ENCODE peak calls at places on chromosomes 11 and 22, in five cellular contexts. F, K, B, Z and V are unnamed samples.

GRCh38 chr11:32334822-32335221 is 100.5 kb downstream of the WT1 start:
- DNase-seq in F (no peak), K (no peak), B (no peak), Z (no peak), V (no peak)

GRCh38 chr11:32081129-32081641 is 9.7 kb upstream of the RCN1 start:
- DNase-seq in F (no peak), K (peak; percentile 71), B (no peak), Z (no peak), V (no peak)

GRCh38 chr11:34899633-34900016 is 16.6 kb downstream of the APIP start:
- DNase-seq in F (no peak), K (no peak), B (no peak), Z (no peak), V (no peak)

GRCh38 chr11:14418801-14419417 is 59.9 kb upstream of the RRAS2 start:
- DNase-seq in F (no peak), K (no peak), B (no peak), Z (no peak), V (no peak)

GRCh38 chr11:91872216-91872615 is 352.4 kb upstream of the FAT3 start:
- DNase-seq in F (no peak), K (no peak), B (no peak), Z (no peak), V (no peak)

GRCh38 chr22:49536571-49537131 is 291.0 kb downstream of the BRD1 start:
- DNase-seq in F (no peak), K (no peak), B (no peak), Z (no peak), V (no peak)

GRCh38 chr22:30718491-30718890 is 23.8 kb downstream of the OSBP2 start:
- DNase-seq in F (no peak), K (no peak), B (no peak), Z (no peak), V (no peak)

GRCh38 chr22:42959472-42960145 is 55.3 kb downstream of the PACSIN2 start:
- DNase-seq in F (peak; percentile 78), K (peak; percentile 83), B (no peak), Z (no peak), V (no peak)

GRCh38 chr11:47980907-47981621 is 705 bp downstream of the PTPRJ start:
- DNase-seq in F (peak; percentile 65), K (peak; percentile 32), B (peak; percentile 18), Z (peak; percentile 82), V (peak; percentile 56)

GRCh38 chr11:109405671-109406070 is 16.3 kb upstream of the C11orf87 start:
- DNase-seq in F (no peak), K (peak; percentile 19), B (no peak), Z (no peak), V (no peak)

GRCh38 chr22:17237031-17237668 is 17.9 kb upstream of the ADA2 start:
- DNase-seq in F (no peak), K (no peak), B (no peak), Z (no peak), V (peak; percentile 79)

GRCh38 chr22:43044402-43044801 is 29.5 kb upstream of the PACSIN2 start:
- DNase-seq in F (no peak), K (no peak), B (no peak), Z (no peak), V (no peak)

GRCh38 chr11:95066721-95067041 is at the start of gene SRSF8:
- DNase-seq in F (no peak), K (no peak), B (no peak), Z (no peak), V (no peak)

GRCh38 chr11:111792314-111792713 is 26.1 kb upstream of the PPP2R1B start:
- DNase-seq in F (no peak), K (no peak), B (no peak), Z (no peak), V (no peak)

GRCh38 chr11:41309111-41309522 is 150.3 kb downstream of the LRRC4C start:
- DNase-seq in F (no peak), K (no peak), B (no peak), Z (no peak), V (peak; percentile 84)

GRCh38 chr11:61293869-61294716 is 1.0 kb downstream of the VWCE start:
- DNase-seq in F (peak; percentile 37), K (peak; percentile 11), B (no peak), Z (peak; percentile 70), V (peak; percentile 64)

GRCh38 chr11:9459573-9460321 is 1.1 kb upstream of the ZNF143 start:
- DNase-seq in F (no peak), K (peak; percentile 27), B (peak; percentile 10), Z (peak; percentile 58), V (peak; percentile 47)

GRCh38 chr11:128888034-128888985 is 2.8 kb upstream of the KCNJ5 start:
- DNase-seq in F (no peak), K (peak; percentile 54), B (no peak), Z (no peak), V (no peak)

GRCh38 chr11:47460571-47461235 is 11.8 kb upstream of the RAPSN start:
- DNase-seq in F (no peak), K (no peak), B (no peak), Z (no peak), V (no peak)

GRCh38 chr22:46413725-46414379 is 78.3 kb downstream of the TRMU start:
- DNase-seq in F (no peak), K (no peak), B (no peak), Z (no peak), V (no peak)

GRCh38 chr22:42871146-42872050 is 14.3 kb upstream of the ARFGAP3 start:
- DNase-seq in F (no peak), K (no peak), B (no peak), Z (no peak), V (no peak)

GRCh38 chr11:75588067-75588481 is 26.0 kb downstream of the SERPINH1 start:
- DNase-seq in F (no peak), K (no peak), B (no peak), Z (no peak), V (no peak)

GRCh38 chr11:65787649-65788622 is 1.1 kb downstream of the OVOL1 start:
- DNase-seq in F (peak; percentile 42), K (no peak), B (no peak), Z (no peak), V (no peak)

GRCh38 chr22:32423664-32424063 is 11.6 kb upstream of the RTCB start:
- DNase-seq in F (no peak), K (no peak), B (no peak), Z (no peak), V (no peak)

GRCh38 chr22:48651036-48651890 is 1176.4 kb downstream of the BRD1 start:
- DNase-seq in F (no peak), K (no peak), B (no peak), Z (no peak), V (no peak)

GRCh38 chr11:86230196-86230813 is 14.2 kb upstream of the EED start:
- DNase-seq in F (no peak), K (peak; percentile 75), B (no peak), Z (no peak), V (no peak)

GRCh38 chr11:116844722-116845121 is 7.3 kb upstream of the APOA1 start:
- DNase-seq in F (no peak), K (no peak), B (no peak), Z (no peak), V (no peak)

GRCh38 chr11:3022300-3022967 is 30.3 kb upstream of the NAP1L4 start:
- DNase-seq in F (no peak), K (peak; percentile 81), B (no peak), Z (no peak), V (peak; percentile 35)

GRCh38 chr22:50438305-50439275 is 36.2 kb downstream of the SBF1 start:
- DNase-seq in F (no peak), K (no peak), B (no peak), Z (no peak), V (peak; percentile 9)

GRCh38 chr11:12089473-12089872 is 20.9 kb upstream of the MICAL2 start:
- DNase-seq in F (no peak), K (peak; percentile 57), B (no peak), Z (no peak), V (no peak)

GRCh38 chr11:12266943-12267342 is 110.4 kb upstream of the PARVA start:
- DNase-seq in F (no peak), K (no peak), B (no peak), Z (no peak), V (no peak)

GRCh38 chr11:134410766-134411165 is 1.3 kb downstream of the B3GAT1 start:
- DNase-seq in F (no peak), K (no peak), B (no peak), Z (no peak), V (no peak)
- H3K4me3 ChIP-seq in F (peak overlapping the region; percentile 53), K (no peak overlapping the region), B (no peak overlapping the region), Z (no peak overlapping the region), V (no peak overlapping the region)

DNA sequence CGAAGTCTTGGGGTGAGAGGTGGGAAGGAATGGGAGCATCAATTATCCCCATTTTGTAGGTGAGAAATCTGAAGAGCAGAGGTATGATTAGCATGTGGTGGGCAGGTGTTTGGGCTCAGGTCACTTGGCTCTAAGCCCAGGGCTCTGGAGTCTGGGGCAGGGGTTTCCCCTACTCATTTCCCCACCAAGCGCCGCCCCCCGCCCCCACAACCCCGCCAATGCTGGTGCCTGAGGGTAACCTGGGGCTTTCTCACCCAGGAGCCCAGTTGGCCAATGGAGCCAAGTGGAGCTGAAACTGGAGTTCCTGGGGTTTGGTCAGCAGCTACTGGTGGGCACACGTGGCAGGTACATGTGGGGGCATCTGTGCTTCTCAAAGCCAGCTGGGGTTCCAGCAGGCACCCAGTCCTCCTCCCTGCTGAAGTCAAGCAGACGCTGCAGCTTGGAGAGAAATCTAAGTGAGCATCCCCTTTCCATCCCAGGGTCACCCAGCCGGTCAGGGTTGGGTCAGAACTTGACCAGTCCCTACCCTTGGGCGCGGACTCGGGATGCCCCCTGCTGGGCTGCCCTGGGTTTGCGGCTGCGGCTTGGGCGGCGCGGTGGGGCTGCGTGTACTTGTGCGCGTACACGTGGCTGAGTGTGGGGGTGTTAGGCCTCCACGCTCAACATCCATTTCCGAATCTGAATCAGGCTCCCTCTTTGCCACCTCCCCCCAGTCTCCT is 1.6 kb upstream of the CHRM1 start:
- DNase-seq in F (no peak), K (no peak), B (no peak), Z (peak; percentile 65), V (peak; percentile 56)
- H3K4me3 ChIP-seq in F (peak overlapping the region; percentile 25), K (no peak overlapping the region), B (no peak overlapping the region), Z (no peak overlapping the region), V (no peak overlapping the region)

DNA sequence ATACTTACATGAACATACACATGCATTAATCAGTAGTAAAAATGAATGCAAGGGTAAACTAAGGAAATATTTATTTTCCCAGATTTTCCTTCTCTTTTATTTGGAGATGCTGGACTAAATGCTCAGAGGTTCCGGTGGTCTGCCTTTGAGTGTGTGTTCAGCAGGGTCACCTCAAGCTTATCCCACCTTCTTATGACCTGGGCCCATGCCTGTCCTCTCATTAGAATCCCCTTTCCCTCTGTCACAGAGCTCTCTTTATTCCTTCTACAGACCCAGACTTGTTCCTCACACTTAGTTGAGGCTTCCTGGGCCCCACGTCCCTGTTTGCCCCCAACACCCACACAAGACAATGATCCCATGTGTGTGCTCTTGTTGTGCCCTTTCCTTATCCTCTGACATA is 61.6 kb upstream of the TOP3B start:
- DNase-seq in F (no peak), K (no peak), B (no peak), Z (no peak), V (no peak)
- H3K4me3 ChIP-seq in F (no peak overlapping the region), K (no peak overlapping the region), B (no peak overlapping the region), Z (no peak overlapping the region), V (no peak overlapping the region)

DNA sequence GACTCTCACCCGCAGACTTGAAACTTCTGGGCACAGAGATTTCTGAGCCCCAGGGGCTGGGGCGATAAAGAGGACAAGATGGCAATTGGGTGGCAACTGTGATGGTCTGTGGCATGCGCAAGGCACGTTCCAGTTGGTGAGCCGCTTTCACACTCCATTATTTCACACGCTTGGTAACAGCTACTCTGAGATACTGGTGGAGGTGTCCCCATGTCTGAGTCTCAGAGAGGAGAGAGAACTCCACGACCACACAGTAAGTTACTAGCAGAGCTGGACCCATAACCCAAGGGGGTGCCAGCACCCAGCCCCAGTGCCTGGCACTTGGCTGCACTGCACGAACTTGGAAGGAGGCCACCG is 6.0 kb upstream of the KCNJ4 start:
- DNase-seq in F (no peak), K (no peak), B (no peak), Z (no peak), V (no peak)
- H3K4me3 ChIP-seq in F (no peak overlapping the region), K (no peak overlapping the region), B (no peak overlapping the region), Z (no peak overlapping the region), V (no peak overlapping the region)